ENCODE peak calls at places on chromosomes 3 and 15, in ten cellular contexts. E, I, K, L, G, U, X, H, Z and W are unnamed samples.

GRCh38 chr15:40150163-40150925 is 10.5 kb upstream of the BUB1B start:
- DNase-seq in E (no peak), I (peak; percentile 21), K (peak; percentile 45), L (peak; percentile 15), G (peak; percentile 35), U (no peak), X (peak; percentile 16), H (peak; percentile 64), Z (no peak), W (no peak)

GRCh38 chr3:52754373-52754772 is 16.4 kb downstream of the NEK4 start:
- DNase-seq in E (no peak), I (no peak), K (no peak), L (no peak), G (no peak), U (no peak), X (no peak), H (no peak), Z (no peak), W (no peak)

GRCh38 chr3:79767194-79767952 is 425 bp downstream of the ROBO1 start:
- DNase-seq in E (no peak), I (no peak), K (no peak), L (no peak), G (no peak), U (no peak), X (no peak), H (peak; percentile 22), Z (peak; percentile 57), W (peak; percentile 1)

GRCh38 chr3:54857343-54857742 is 70.5 kb downstream of the LRTM1 start:
- DNase-seq in E (no peak), I (no peak), K (no peak), L (no peak), G (no peak), U (no peak), X (no peak), H (no peak), Z (no peak), W (no peak)

GRCh38 chr15:67967871-67968423 is 86.2 kb upstream of the PIAS1 start:
- DNase-seq in E (peak; percentile 82), I (peak; percentile 82), K (peak; percentile 75), L (peak; percentile 76), G (peak; percentile 39), U (peak; percentile 66), X (no peak), H (peak; percentile 71), Z (peak; percentile 90), W (peak; percentile 79)

GRCh38 chr3:21752749-21753347 is 1.8 kb upstream of the ZNF385D start:
- DNase-seq in E (no peak), I (no peak), K (no peak), L (no peak), G (no peak), U (no peak), X (no peak), H (peak; percentile 68), Z (peak; percentile 74), W (peak; percentile 75)

GRCh38 chr3:126510323-126510910 is 7.2 kb downstream of the UROC1 start:
- DNase-seq in E (no peak), I (no peak), K (peak; percentile 7), L (no peak), G (no peak), U (no peak), X (no peak), H (no peak), Z (no peak), W (no peak)

GRCh38 chr15:40054746-40055575 is 16.0 kb upstream of the SRP14 start:
- DNase-seq in E (no peak), I (no peak), K (no peak), L (peak; percentile 72), G (no peak), U (peak; percentile 84), X (peak; percentile 38), H (peak; percentile 67), Z (peak; percentile 73), W (no peak)

GRCh38 chr3:100641471-100642032 is 32.2 kb downstream of the ADGRG7 start:
- DNase-seq in E (no peak), I (no peak), K (no peak), L (no peak), G (no peak), U (no peak), X (no peak), H (no peak), Z (no peak), W (no peak)

GRCh38 chr3:10284496-10284895 is 8.3 kb downstream of the GHRL start:
- DNase-seq in E (no peak), I (no peak), K (no peak), L (no peak), G (no peak), U (no peak), X (no peak), H (no peak), Z (no peak), W (no peak)

GRCh38 chr3:115072265-115073008 is 74.7 kb downstream of the ZBTB20 start:
- DNase-seq in E (no peak), I (no peak), K (no peak), L (no peak), G (no peak), U (no peak), X (no peak), H (peak; percentile 82), Z (no peak), W (no peak)

GRCh38 chr15:90394702-90395442 is 6.8 kb downstream of the IQGAP1 start:
- DNase-seq in E (no peak), I (no peak), K (no peak), L (no peak), G (no peak), U (no peak), X (no peak), H (no peak), Z (no peak), W (no peak)

GRCh38 chr15:67578020-67578600 is 35.6 kb downstream of the MAP2K5 start:
- DNase-seq in E (no peak), I (no peak), K (no peak), L (no peak), G (no peak), U (no peak), X (no peak), H (no peak), Z (no peak), W (no peak)

GRCh38 chr3:28348286-28348636 is 260 bp upstream of the ZCWPW2 start:
- DNase-seq in E (no peak), I (no peak), K (peak; percentile 95), L (no peak), G (no peak), U (no peak), X (no peak), H (no peak), Z (no peak), W (no peak)

GRCh38 chr3:14633819-14634424 is 17.6 kb upstream of the CCDC174 start:
- DNase-seq in E (peak; percentile 37), I (no peak), K (peak; percentile 55), L (peak; percentile 53), G (no peak), U (peak; percentile 77), X (peak; percentile 63), H (peak; percentile 49), Z (peak; percentile 76), W (peak; percentile 73)

GRCh38 chr3:4716231-4716630 is 223.1 kb downstream of the ITPR1 start:
- DNase-seq in E (no peak), I (no peak), K (no peak), L (no peak), G (no peak), U (no peak), X (no peak), H (no peak), Z (no peak), W (no peak)

GRCh38 chr3:122484985-122485384 is 29.8 kb downstream of the KPNA1 start:
- DNase-seq in E (no peak), I (no peak), K (peak; percentile 17), L (no peak), G (no peak), U (no peak), X (no peak), H (peak; percentile 66), Z (no peak), W (peak; percentile 65)

GRCh38 chr3:3177861-3178497 is 1.5 kb downstream of the CRBN start:
- DNase-seq in E (no peak), I (no peak), K (no peak), L (no peak), G (no peak), U (no peak), X (no peak), H (peak; percentile 19), Z (no peak), W (peak; percentile 21)

DNA sequence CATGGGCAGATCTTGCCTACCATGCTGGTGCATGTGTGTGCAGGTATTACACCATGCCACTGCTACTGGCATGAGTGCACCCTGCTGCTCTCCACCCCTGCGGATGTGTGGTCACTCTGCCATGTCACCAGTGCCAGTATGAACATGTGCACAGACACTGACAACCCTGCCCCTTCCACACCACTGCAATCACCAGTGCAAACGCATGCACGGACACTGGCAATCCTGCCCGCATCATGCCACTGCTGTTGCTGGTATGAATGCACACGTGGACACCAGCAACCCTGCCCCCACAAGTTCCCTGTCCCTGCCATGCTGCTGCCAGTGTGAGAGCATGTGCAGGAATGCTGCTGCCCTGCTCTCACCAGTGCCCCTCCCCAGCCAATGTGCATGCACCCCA is 24.8 kb upstream of the TUBGCP5 start:
- DNase-seq in E (no peak), I (no peak), K (no peak), L (no peak), G (no peak), U (no peak), X (no peak), H (no peak), Z (no peak), W (no peak)
- H3K9me3 ChIP-seq in E (peaks cover 10% of the 10 kb centered on the region), I (no peaks in the 10 kb centered on the region), K (no peaks in the 10 kb centered on the region), L (no peaks in the 10 kb centered on the region), G (peaks cover 24% of the 10 kb centered on the region), U (no peaks in the 10 kb centered on the region), X (no peaks in the 10 kb centered on the region), H (no peaks in the 10 kb centered on the region), Z (no peaks in the 10 kb centered on the region), W (no peaks in the 10 kb centered on the region)

GRCh38 chr3:128458746-128459450 is 7.8 kb downstream of the DNAJB8 start:
- DNase-seq in E (no peak), I (no peak), K (no peak), L (no peak), G (no peak), U (no peak), X (no peak), H (no peak), Z (peak; percentile 17), W (no peak)
- H3K27me3 ChIP-seq in E (peaks cover 43% of the 10 kb centered on the region), I (no peaks in the 10 kb centered on the region), K (peaks cover 5% of the 10 kb centered on the region), L (peaks cover 21% of the 10 kb centered on the region), G (no peaks in the 10 kb centered on the region), U (no peaks in the 10 kb centered on the region), X (peaks cover 6% of the 10 kb centered on the region), H (peaks cover 19% of the 10 kb centered on the region), Z (peaks cover 22% of the 10 kb centered on the region), W (peaks cover 4% of the 10 kb centered on the region)

DNA sequence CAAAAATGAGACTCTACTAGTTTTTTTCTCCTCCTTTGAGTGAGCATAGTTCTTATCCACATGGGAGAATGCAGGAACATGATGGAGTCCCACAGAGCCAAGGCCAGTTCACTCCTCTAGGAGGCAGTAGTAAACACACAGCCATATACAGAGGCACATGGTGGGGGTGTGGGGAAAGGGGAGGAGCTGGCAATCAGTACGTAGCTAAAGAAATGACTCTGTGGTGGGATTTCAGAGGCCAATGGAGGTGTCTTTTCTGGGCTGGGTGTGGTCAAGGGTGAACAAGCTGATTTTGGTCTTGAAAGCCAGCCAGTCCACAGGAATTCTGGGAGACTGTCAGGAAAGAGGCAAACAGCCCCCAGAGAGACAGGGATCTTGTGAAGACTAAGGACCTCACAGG is 6.6 kb upstream of the RAB11A start:
- DNase-seq in E (no peak), I (no peak), K (no peak), L (peak; percentile 40), G (no peak), U (peak; percentile 67), X (peak; percentile 42), H (peak; percentile 71), Z (peak; percentile 79), W (peak; percentile 55)
- TF ChIP-seq CTCF in E (peak; percentile 51), I (no peak), K (peak; percentile 28), L (peak; percentile 19), G (no peak), U (peak; percentile 49), X (peak; percentile 49), H (peak; percentile 64), Z (peak; percentile 66), W (peak; percentile 64)

GRCh38 chr3:196419386-196419785 is 12.8 kb downstream of the UBXN7 start:
- DNase-seq in E (no peak), I (no peak), K (no peak), L (no peak), G (no peak), U (no peak), X (no peak), H (no peak), Z (no peak), W (no peak)
- H3K9me3 ChIP-seq in E (no peaks in the 10 kb centered on the region), I (no peaks in the 10 kb centered on the region), K (no peaks in the 10 kb centered on the region), L (no peaks in the 10 kb centered on the region), G (no peaks in the 10 kb centered on the region), U (no peaks in the 10 kb centered on the region), X (no peaks in the 10 kb centered on the region), H (no peaks in the 10 kb centered on the region), Z (no peaks in the 10 kb centered on the region), W (no peaks in the 10 kb centered on the region)